ENCODE peak calls at places on chromosomes 3 and 15, in five cellular contexts. G, L, Y, B and S are unnamed samples.

GRCh38 chr15:77506311-77507150 is 85.8 kb downstream of the HMG20A start:
- DNase-seq in G (no peak), L (no peak), B (no peak), Y (no peak), S (no peak)

GRCh38 chr3:75188937-75189336 is 475.2 kb upstream of the FRG2C start:
- DNase-seq in L (peak; percentile 68), G (no peak), Y (no peak), B (no peak), S (no peak)

GRCh38 chr3:120198305-120198878 is 86.6 kb downstream of the GPR156 start:
- DNase-seq in L (no peak), B (no peak), Y (peak; percentile 52), G (peak; percentile 8), S (peak; percentile 81)

GRCh38 chr3:192887047-192887446 is 30.6 kb downstream of the MB21D2 start:
- DNase-seq in L (no peak), Y (no peak), B (no peak), G (peak; percentile 57), S (peak; percentile 74)

GRCh38 chr15:22979069-22979698 is 984 bp downstream of the CYFIP1 start:
- DNase-seq in G (no peak), Y (peak; percentile 75), L (peak; percentile 69), B (peak; percentile 70), S (peak; percentile 71)

GRCh38 chr3:71029770-71030169 is 553.8 kb downstream of the FOXP1 start:
- DNase-seq in L (no peak), Y (no peak), B (no peak), G (no peak), S (no peak)

GRCh38 chr15:44010114-44010513 is 183.3 kb downstream of the WDR76 start:
- DNase-seq in L (no peak), G (no peak), B (no peak), Y (peak; percentile 80), S (no peak)

GRCh38 chr15:43975750-43976149 is 148.9 kb downstream of the WDR76 start:
- DNase-seq in Y (no peak), L (no peak), B (no peak), G (no peak), S (no peak)

GRCh38 chr3:4685673-4686345 is 192.7 kb downstream of the ITPR1 start:
- DNase-seq in L (no peak), G (no peak), B (no peak), Y (no peak), S (no peak)

GRCh38 chr15:68492855-68493254 is 60.9 kb upstream of the ITGA11 start:
- DNase-seq in G (no peak), Y (peak; percentile 87), B (no peak), L (no peak), S (no peak)

GRCh38 chr3:53506763-53507145 is 12.3 kb downstream of the CACNA1D start:
- DNase-seq in L (no peak), B (no peak), Y (no peak), G (no peak), S (no peak)

GRCh38 chr15:82135645-82136044 is 89.8 kb upstream of the MEX3B start:
- DNase-seq in Y (peak; percentile 59), L (no peak), B (no peak), G (no peak), S (no peak)

GRCh38 chr3:188000361-188000861 is 153.5 kb upstream of the LPP start:
- DNase-seq in L (no peak), B (no peak), Y (no peak), G (no peak), S (no peak)

GRCh38 chr15:52783191-52783829 is 6.8 kb downstream of the ONECUT1 start:
- DNase-seq in B (no peak), G (no peak), L (peak; percentile 92), Y (no peak), S (no peak)

GRCh38 chr15:25568751-25569150 is 129.9 kb upstream of the UBE3A start:
- DNase-seq in B (no peak), G (no peak), Y (peak; percentile 61), L (no peak), S (no peak)

GRCh38 chr15:85766007-85766831 is 28.5 kb downstream of the KLHL25 start:
- DNase-seq in B (no peak), Y (peak; percentile 16), G (no peak), L (peak; percentile 73), S (no peak)

GRCh38 chr3:148379763-148380162 is 317.9 kb upstream of the AGTR1 start:
- DNase-seq in L (peak; percentile 74), G (peak; percentile 65), B (peak; percentile 65), Y (peak; percentile 80), S (peak; percentile 64)

GRCh38 chr3:128167646-128167972 is 14.3 kb downstream of the EEFSEC start:
- DNase-seq in Y (no peak), L (no peak), G (no peak), B (no peak), S (no peak)

GRCh38 chr3:128166971-128167453 is 13.7 kb downstream of the EEFSEC start:
- DNase-seq in L (peak; percentile 34), G (no peak), B (no peak), Y (no peak), S (no peak)

GRCh38 chr3:128168830-128169229 is 15.5 kb downstream of the EEFSEC start:
- DNase-seq in Y (no peak), L (no peak), G (no peak), B (no peak), S (no peak)

GRCh38 chr3:128170866-128171516 is 17.7 kb downstream of the EEFSEC start:
- DNase-seq in G (peak; percentile 56), B (no peak), Y (peak; percentile 92), L (peak; percentile 79), S (peak; percentile 73)

DNA sequence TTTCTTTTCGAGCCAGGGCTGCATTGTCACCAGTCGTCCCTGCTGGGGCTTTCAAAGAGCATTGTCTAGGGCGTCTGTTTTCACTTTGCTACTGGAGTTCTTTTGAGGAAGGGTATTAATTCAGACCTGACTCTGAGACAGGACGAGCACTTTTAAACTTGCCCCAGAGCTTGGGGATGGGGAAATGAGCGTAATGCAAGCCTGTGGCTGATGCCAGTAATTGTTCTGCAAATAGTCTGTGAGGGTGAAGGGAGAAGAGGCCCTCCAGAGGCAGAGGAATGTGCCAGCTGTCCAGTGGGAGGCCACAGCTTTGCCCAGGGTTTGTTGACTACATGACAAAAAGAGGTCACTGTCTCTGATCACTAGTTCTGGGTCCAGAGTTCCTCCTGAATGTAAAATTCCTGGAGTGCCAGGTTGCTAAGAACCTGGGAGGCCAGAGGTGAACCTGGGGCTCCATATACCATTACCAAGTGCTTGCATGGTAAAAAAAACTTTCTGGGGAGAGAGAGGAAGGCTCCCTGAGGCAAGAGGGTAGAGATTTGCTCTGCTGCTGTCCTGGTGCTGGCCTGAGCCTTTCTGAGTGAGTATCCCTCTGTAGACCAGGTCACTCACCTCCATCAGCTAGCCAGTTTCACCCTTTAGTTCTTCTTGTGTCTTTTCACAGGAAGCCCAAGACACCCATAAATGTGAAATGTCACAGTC is 14.8 kb downstream of the EEFSEC start:
- DNase-seq in G (no peak), Y (no peak), L (peak; percentile 42), B (no peak), S (no peak)
- H3K9ac ChIP-seq in G (no peak overlapping the region), Y (no peak overlapping the region), L (no peak overlapping the region), B (no peak overlapping the region), S (no peak overlapping the region)

DNA sequence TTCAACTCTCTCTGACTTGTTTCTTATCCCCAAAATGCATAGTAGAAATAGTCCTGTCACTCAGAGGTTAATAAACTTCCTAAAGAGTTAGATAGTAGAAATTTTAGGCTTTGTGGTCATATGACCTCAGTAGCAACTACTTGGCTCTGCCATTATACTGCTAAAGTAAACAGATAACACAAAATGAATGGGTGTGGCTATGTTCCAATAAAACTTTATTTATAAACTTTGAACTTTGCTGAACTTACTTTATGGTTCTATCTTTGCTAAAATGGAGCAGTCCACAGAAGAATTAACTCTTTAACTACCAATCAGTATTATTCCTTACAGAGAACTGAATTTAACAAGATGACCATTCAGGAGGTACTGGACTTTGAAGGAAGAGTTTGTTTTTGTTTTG is 393.6 kb upstream of the CDIN1 start:
- DNase-seq in L (no peak), G (no peak), Y (no peak), B (no peak), S (no peak)
- TF ChIP-seq EZH2phosphoT487 in L (no peak), G (no peak), Y (no peak), B (no peak), S (no peak)

GRCh38 chr3:133893683-133894333 is 1.9 kb downstream of the RAB6B start:
- DNase-seq in Y (no peak), L (no peak), B (no peak), G (no peak), S (no peak)

GRCh38 chr3:133892546-133893231 is 3.0 kb downstream of the RAB6B start:
- DNase-seq in B (no peak), L (no peak), Y (no peak), G (no peak), S (no peak)

GRCh38 chr3:133896002-133896761 is 500 bp upstream of the RAB6B start:
- DNase-seq in L (peak; percentile 50), B (no peak), Y (peak; percentile 41), G (no peak), S (no peak)

GRCh38 chr3:133895208-133896001 is at the start of gene RAB6B:
- DNase-seq in B (peak; percentile 20), Y (peak; percentile 81), L (peak; percentile 89), G (no peak), S (no peak)

DNA sequence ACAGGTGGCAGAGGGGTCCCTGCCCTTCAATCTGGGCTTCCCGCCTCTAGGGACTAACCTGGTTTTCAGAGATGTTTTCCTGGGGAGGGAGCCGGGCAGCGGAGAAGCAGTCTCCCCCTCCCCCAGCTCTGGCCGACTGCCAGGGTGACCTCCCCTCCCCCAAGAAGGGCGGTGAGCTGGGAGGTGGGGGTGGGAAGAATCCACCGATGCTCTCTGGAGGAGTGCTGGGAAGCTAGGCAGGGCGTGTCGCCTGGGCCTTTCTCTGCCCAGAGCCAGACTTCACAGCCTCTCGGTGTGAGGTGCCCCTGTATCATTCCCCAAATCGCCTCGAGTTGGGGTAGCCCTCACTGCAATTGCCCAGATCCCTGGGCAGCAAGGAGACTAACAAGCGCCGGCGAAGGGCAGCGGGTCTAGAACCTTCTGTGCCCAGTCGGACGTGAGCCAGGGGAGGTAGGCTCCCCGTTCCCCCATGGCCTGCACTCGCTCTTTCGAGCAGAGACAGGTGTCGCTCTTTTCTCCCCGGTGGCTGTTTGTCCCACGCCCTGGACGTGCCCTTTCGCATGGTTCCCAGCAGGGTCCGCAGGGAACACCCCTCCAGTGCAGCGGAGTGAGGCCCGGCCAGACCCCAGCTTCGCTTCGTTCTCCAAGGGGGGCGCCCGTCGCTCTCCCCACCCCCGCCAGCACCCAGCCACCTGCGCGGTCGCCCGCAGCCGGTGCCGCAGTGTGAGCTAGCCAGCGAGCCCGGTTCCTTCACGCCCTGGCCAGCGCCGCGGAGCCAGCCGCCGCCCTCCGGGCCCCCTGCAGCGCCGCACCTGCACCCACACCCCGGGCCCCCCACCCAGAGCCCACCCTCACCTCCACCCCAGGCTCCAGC is 1.1 kb downstream of the RAB6B start:
- DNase-seq in L (peak; percentile 49), B (no peak), Y (peak; percentile 26), G (no peak), S (no peak)
- TF ChIP-seq EZH2 in L (no peak), B (no peak), Y (no peak), G (no peak), S (no peak)

DNA sequence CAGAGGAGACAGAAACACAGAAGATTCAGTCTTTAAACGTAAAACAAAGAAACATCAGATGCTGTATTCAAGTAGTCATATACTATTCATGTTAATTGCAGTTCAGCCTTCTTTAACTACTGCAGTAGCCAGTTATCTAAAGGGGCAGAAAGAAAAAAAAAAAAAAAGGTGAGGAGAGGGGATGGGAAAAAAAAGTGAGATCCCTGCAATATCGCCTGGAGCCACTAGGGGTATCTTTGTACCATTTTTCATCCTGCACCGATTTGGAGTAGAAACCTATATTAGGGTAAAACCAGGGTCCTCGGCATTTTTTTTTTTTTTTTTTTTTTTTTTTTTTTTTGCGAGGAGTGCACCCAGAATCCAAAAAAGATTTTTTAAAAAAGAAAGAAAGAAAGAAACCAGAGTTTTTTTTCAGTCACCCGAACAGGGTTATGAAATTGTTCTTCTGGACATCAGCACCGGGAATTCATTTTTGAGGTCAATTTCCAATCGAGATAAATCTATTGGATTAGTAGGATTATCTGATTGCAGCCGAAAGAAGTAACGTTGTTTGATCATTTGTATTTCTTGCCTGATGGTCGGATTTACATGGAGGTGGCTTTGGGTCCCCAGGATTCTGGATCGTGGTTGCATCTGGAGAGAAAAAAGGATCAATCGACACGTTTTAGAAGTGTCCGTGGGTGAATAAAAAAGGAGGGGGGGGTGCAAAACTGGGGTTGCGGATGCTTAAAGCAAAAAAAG is 186.7 kb downstream of the NLGN1 start:
- DNase-seq in L (peak; percentile 62), B (peak; percentile 32), G (peak; percentile 3), Y (peak; percentile 58), S (peak; percentile 60)
- H3K9ac ChIP-seq in L (no peak overlapping the region), B (peak overlapping the region; percentile 3), G (no peak overlapping the region), Y (peak overlapping the region; percentile 69), S (no peak overlapping the region)